ENCODE peak calls at places on chromosomes 7 and 10, in ten cellular contexts. One of them, this sample, is unnamed.

GRCh38 chr7:22375359-22376048 is 18.6 kb upstream of the RAPGEF5 start:
- DNase-seq in HT-29: no peak
- DNase-seq in stimulated activated CD8-positive, alpha-beta memory T cell treated with anti-CD3 and anti-CD28 coated beads, Interleukin-4, amount 100 ng/mL, for 4 hours: no peak
- DNase-seq in NCI-H2081: no peak
- DNase-seq in fibroblast of lung: no peak
- DNase-seq in GM18507: no peak
- DNase-seq in fibroblast of mammary gland: peak
- DNase-seq in ACHN: no peak
- DNase-seq in M059J: no peak
- DNase-seq in left lobe of liver: no peak
- DNase-seq in this sample: no peak

GRCh38 chr10:2619472-2619871 is 447.9 kb upstream of the PFKP start:
- DNase-seq in HT-29: peak
- DNase-seq in stimulated activated CD8-positive, alpha-beta memory T cell treated with anti-CD3 and anti-CD28 coated beads, Interleukin-4, amount 100 ng/mL, for 4 hours: no peak
- DNase-seq in NCI-H2081: peak
- DNase-seq in fibroblast of lung: no peak
- DNase-seq in GM18507: no peak
- DNase-seq in fibroblast of mammary gland: no peak
- DNase-seq in ACHN: peak
- DNase-seq in M059J: peak
- DNase-seq in left lobe of liver: no peak
- DNase-seq in this sample: no peak

GRCh38 chr10:3977761-3978160 is 192.8 kb upstream of the KLF6 start:
- DNase-seq in HT-29: no peak
- DNase-seq in stimulated activated CD8-positive, alpha-beta memory T cell treated with anti-CD3 and anti-CD28 coated beads, Interleukin-4, amount 100 ng/mL, for 4 hours: no peak
- DNase-seq in NCI-H2081: no peak
- DNase-seq in fibroblast of lung: no peak
- DNase-seq in GM18507: no peak
- DNase-seq in fibroblast of mammary gland: no peak
- DNase-seq in ACHN: no peak
- DNase-seq in M059J: no peak
- DNase-seq in left lobe of liver: no peak
- DNase-seq in this sample: no peak

GRCh38 chr10:63069318-63069717 is 63.8 kb upstream of the NRBF2 start:
- DNase-seq in HT-29: no peak
- DNase-seq in stimulated activated CD8-positive, alpha-beta memory T cell treated with anti-CD3 and anti-CD28 coated beads, Interleukin-4, amount 100 ng/mL, for 4 hours: no peak
- DNase-seq in NCI-H2081: no peak
- DNase-seq in fibroblast of lung: no peak
- DNase-seq in GM18507: no peak
- DNase-seq in fibroblast of mammary gland: no peak
- DNase-seq in ACHN: no peak
- DNase-seq in M059J: no peak
- DNase-seq in left lobe of liver: no peak
- DNase-seq in this sample: no peak

GRCh38 chr10:23197416-23197861 is 5.3 kb downstream of the PTF1A start:
- DNase-seq in HT-29: no peak
- DNase-seq in stimulated activated CD8-positive, alpha-beta memory T cell treated with anti-CD3 and anti-CD28 coated beads, Interleukin-4, amount 100 ng/mL, for 4 hours: no peak
- DNase-seq in NCI-H2081: no peak
- DNase-seq in fibroblast of lung: no peak
- DNase-seq in GM18507: no peak
- DNase-seq in fibroblast of mammary gland: no peak
- DNase-seq in ACHN: no peak
- DNase-seq in M059J: no peak
- DNase-seq in left lobe of liver: no peak
- DNase-seq in this sample: no peak

GRCh38 chr7:55838595-55838994 is 24.0 kb downstream of the SEPTIN14 start:
- DNase-seq in HT-29: no peak
- DNase-seq in stimulated activated CD8-positive, alpha-beta memory T cell treated with anti-CD3 and anti-CD28 coated beads, Interleukin-4, amount 100 ng/mL, for 4 hours: no peak
- DNase-seq in NCI-H2081: no peak
- DNase-seq in fibroblast of lung: no peak
- DNase-seq in GM18507: no peak
- DNase-seq in fibroblast of mammary gland: no peak
- DNase-seq in ACHN: no peak
- DNase-seq in M059J: no peak
- DNase-seq in left lobe of liver: no peak
- DNase-seq in this sample: no peak

GRCh38 chr7:129719980-129720732 is 108.6 kb downstream of the NRF1 start:
- DNase-seq in HT-29: no peak
- DNase-seq in stimulated activated CD8-positive, alpha-beta memory T cell treated with anti-CD3 and anti-CD28 coated beads, Interleukin-4, amount 100 ng/mL, for 4 hours: no peak
- DNase-seq in NCI-H2081: peak
- DNase-seq in fibroblast of lung: no peak
- DNase-seq in GM18507: no peak
- DNase-seq in fibroblast of mammary gland: no peak
- DNase-seq in ACHN: no peak
- DNase-seq in M059J: no peak
- DNase-seq in left lobe of liver: peak
- DNase-seq in this sample: no peak

GRCh38 chr10:69422676-69423075 is 6.0 kb upstream of the TACR2 start:
- DNase-seq in HT-29: no peak
- DNase-seq in stimulated activated CD8-positive, alpha-beta memory T cell treated with anti-CD3 and anti-CD28 coated beads, Interleukin-4, amount 100 ng/mL, for 4 hours: no peak
- DNase-seq in NCI-H2081: no peak
- DNase-seq in fibroblast of lung: no peak
- DNase-seq in GM18507: no peak
- DNase-seq in fibroblast of mammary gland: no peak
- DNase-seq in ACHN: no peak
- DNase-seq in M059J: no peak
- DNase-seq in left lobe of liver: no peak
- DNase-seq in this sample: no peak

GRCh38 chr7:81676813-81677212 is 93.0 kb downstream of the HGF start:
- DNase-seq in HT-29: no peak
- DNase-seq in stimulated activated CD8-positive, alpha-beta memory T cell treated with anti-CD3 and anti-CD28 coated beads, Interleukin-4, amount 100 ng/mL, for 4 hours: no peak
- DNase-seq in NCI-H2081: no peak
- DNase-seq in fibroblast of lung: peak
- DNase-seq in GM18507: no peak
- DNase-seq in fibroblast of mammary gland: peak
- DNase-seq in ACHN: peak
- DNase-seq in M059J: peak
- DNase-seq in left lobe of liver: no peak
- DNase-seq in this sample: no peak

GRCh38 chr7:6590645-6591110 is 857 bp downstream of the INTS15 start:
- DNase-seq in HT-29: no peak
- DNase-seq in stimulated activated CD8-positive, alpha-beta memory T cell treated with anti-CD3 and anti-CD28 coated beads, Interleukin-4, amount 100 ng/mL, for 4 hours: no peak
- DNase-seq in NCI-H2081: no peak
- DNase-seq in fibroblast of lung: no peak
- DNase-seq in GM18507: no peak
- DNase-seq in fibroblast of mammary gland: peak
- DNase-seq in ACHN: no peak
- DNase-seq in M059J: peak
- DNase-seq in left lobe of liver: no peak
- DNase-seq in this sample: no peak

GRCh38 chr7:4894482-4894881 is 11.0 kb upstream of the RADIL start:
- DNase-seq in HT-29: no peak
- DNase-seq in stimulated activated CD8-positive, alpha-beta memory T cell treated with anti-CD3 and anti-CD28 coated beads, Interleukin-4, amount 100 ng/mL, for 4 hours: no peak
- DNase-seq in NCI-H2081: no peak
- DNase-seq in fibroblast of lung: no peak
- DNase-seq in GM18507: no peak
- DNase-seq in fibroblast of mammary gland: no peak
- DNase-seq in ACHN: no peak
- DNase-seq in M059J: no peak
- DNase-seq in left lobe of liver: no peak
- DNase-seq in this sample: no peak

GRCh38 chr10:110353244-110354119 is 48.8 kb upstream of the SMNDC1 start:
- DNase-seq in HT-29: no peak
- DNase-seq in stimulated activated CD8-positive, alpha-beta memory T cell treated with anti-CD3 and anti-CD28 coated beads, Interleukin-4, amount 100 ng/mL, for 4 hours: no peak
- DNase-seq in NCI-H2081: no peak
- DNase-seq in fibroblast of lung: peak
- DNase-seq in GM18507: no peak
- DNase-seq in fibroblast of mammary gland: peak
- DNase-seq in ACHN: peak
- DNase-seq in M059J: peak
- DNase-seq in left lobe of liver: no peak
- DNase-seq in this sample: no peak

GRCh38 chr7:100629117-100629711 is 12.1 kb downstream of the TFR2 start:
- DNase-seq in HT-29: peak
- DNase-seq in stimulated activated CD8-positive, alpha-beta memory T cell treated with anti-CD3 and anti-CD28 coated beads, Interleukin-4, amount 100 ng/mL, for 4 hours: no peak
- DNase-seq in NCI-H2081: peak
- DNase-seq in fibroblast of lung: no peak
- DNase-seq in GM18507: no peak
- DNase-seq in fibroblast of mammary gland: peak
- DNase-seq in ACHN: peak
- DNase-seq in M059J: peak
- DNase-seq in left lobe of liver: no peak
- DNase-seq in this sample: no peak

GRCh38 chr7:37916017-37916672 is 472 bp downstream of the SFRP4 start:
- DNase-seq in HT-29: no peak
- DNase-seq in stimulated activated CD8-positive, alpha-beta memory T cell treated with anti-CD3 and anti-CD28 coated beads, Interleukin-4, amount 100 ng/mL, for 4 hours: no peak
- DNase-seq in NCI-H2081: peak
- DNase-seq in fibroblast of lung: peak
- DNase-seq in GM18507: no peak
- DNase-seq in fibroblast of mammary gland: no peak
- DNase-seq in ACHN: no peak
- DNase-seq in M059J: peak
- DNase-seq in left lobe of liver: no peak
- DNase-seq in this sample: no peak

GRCh38 chr10:110802551-110803238 is 69.0 kb upstream of the PDCD4 start:
- DNase-seq in HT-29: peak
- DNase-seq in stimulated activated CD8-positive, alpha-beta memory T cell treated with anti-CD3 and anti-CD28 coated beads, Interleukin-4, amount 100 ng/mL, for 4 hours: no peak
- DNase-seq in NCI-H2081: peak
- DNase-seq in fibroblast of lung: peak
- DNase-seq in GM18507: peak
- DNase-seq in fibroblast of mammary gland: peak
- DNase-seq in ACHN: peak
- DNase-seq in M059J: peak
- DNase-seq in left lobe of liver: peak
- DNase-seq in this sample: peak

GRCh38 chr10:51881213-51881612 is 181.8 kb upstream of the CSTF2T start:
- DNase-seq in HT-29: no peak
- DNase-seq in stimulated activated CD8-positive, alpha-beta memory T cell treated with anti-CD3 and anti-CD28 coated beads, Interleukin-4, amount 100 ng/mL, for 4 hours: no peak
- DNase-seq in NCI-H2081: no peak
- DNase-seq in fibroblast of lung: no peak
- DNase-seq in GM18507: no peak
- DNase-seq in fibroblast of mammary gland: no peak
- DNase-seq in ACHN: no peak
- DNase-seq in M059J: no peak
- DNase-seq in left lobe of liver: no peak
- DNase-seq in this sample: no peak

GRCh38 chr7:151876899-151877777 is at the start of gene PRKAG2:
- DNase-seq in HT-29: peak
- DNase-seq in stimulated activated CD8-positive, alpha-beta memory T cell treated with anti-CD3 and anti-CD28 coated beads, Interleukin-4, amount 100 ng/mL, for 4 hours: peak
- DNase-seq in NCI-H2081: peak
- DNase-seq in fibroblast of lung: peak
- DNase-seq in GM18507: peak
- DNase-seq in fibroblast of mammary gland: peak
- DNase-seq in ACHN: peak
- DNase-seq in M059J: peak
- DNase-seq in left lobe of liver: peak
- DNase-seq in this sample: peak

GRCh38 chr7:64877714-64878610 is 25.1 kb upstream of the ZNF273 start:
- DNase-seq in HT-29: no peak
- DNase-seq in stimulated activated CD8-positive, alpha-beta memory T cell treated with anti-CD3 and anti-CD28 coated beads, Interleukin-4, amount 100 ng/mL, for 4 hours: no peak
- DNase-seq in NCI-H2081: no peak
- DNase-seq in fibroblast of lung: no peak
- DNase-seq in GM18507: no peak
- DNase-seq in fibroblast of mammary gland: no peak
- DNase-seq in ACHN: no peak
- DNase-seq in M059J: no peak
- DNase-seq in left lobe of liver: no peak
- DNase-seq in this sample: no peak

GRCh38 chr7:106418094-106418493 is 133.3 kb upstream of the NAMPT start:
- DNase-seq in HT-29: peak
- DNase-seq in stimulated activated CD8-positive, alpha-beta memory T cell treated with anti-CD3 and anti-CD28 coated beads, Interleukin-4, amount 100 ng/mL, for 4 hours: no peak
- DNase-seq in NCI-H2081: no peak
- DNase-seq in fibroblast of lung: no peak
- DNase-seq in GM18507: no peak
- DNase-seq in fibroblast of mammary gland: peak
- DNase-seq in ACHN: no peak
- DNase-seq in M059J: no peak
- DNase-seq in left lobe of liver: no peak
- DNase-seq in this sample: no peak

GRCh38 chr10:31157125-31157983 is 125.7 kb upstream of the ZNF438 start:
- DNase-seq in HT-29: no peak
- DNase-seq in stimulated activated CD8-positive, alpha-beta memory T cell treated with anti-CD3 and anti-CD28 coated beads, Interleukin-4, amount 100 ng/mL, for 4 hours: no peak
- DNase-seq in NCI-H2081: peak
- DNase-seq in fibroblast of lung: peak
- DNase-seq in GM18507: no peak
- DNase-seq in fibroblast of mammary gland: peak
- DNase-seq in ACHN: no peak
- DNase-seq in M059J: peak
- DNase-seq in left lobe of liver: no peak
- DNase-seq in this sample: no peak

GRCh38 chr10:46268076-46268881 is 18.5 kb upstream of the ANTXRL start:
- DNase-seq in HT-29: no peak
- DNase-seq in stimulated activated CD8-positive, alpha-beta memory T cell treated with anti-CD3 and anti-CD28 coated beads, Interleukin-4, amount 100 ng/mL, for 4 hours: peak
- DNase-seq in NCI-H2081: no peak
- DNase-seq in fibroblast of lung: no peak
- DNase-seq in GM18507: peak
- DNase-seq in fibroblast of mammary gland: no peak
- DNase-seq in ACHN: no peak
- DNase-seq in M059J: no peak
- DNase-seq in left lobe of liver: no peak
- DNase-seq in this sample: no peak

GRCh38 chr10:89815049-89815853 is 113.9 kb downstream of the KIF20B start:
- DNase-seq in HT-29: no peak
- DNase-seq in stimulated activated CD8-positive, alpha-beta memory T cell treated with anti-CD3 and anti-CD28 coated beads, Interleukin-4, amount 100 ng/mL, for 4 hours: no peak
- DNase-seq in NCI-H2081: no peak
- DNase-seq in fibroblast of lung: no peak
- DNase-seq in GM18507: no peak
- DNase-seq in fibroblast of mammary gland: no peak
- DNase-seq in ACHN: no peak
- DNase-seq in M059J: no peak
- DNase-seq in left lobe of liver: no peak
- DNase-seq in this sample: no peak

GRCh38 chr7:84264341-84264740 is 69.8 kb upstream of the SEMA3A start:
- DNase-seq in HT-29: no peak
- DNase-seq in stimulated activated CD8-positive, alpha-beta memory T cell treated with anti-CD3 and anti-CD28 coated beads, Interleukin-4, amount 100 ng/mL, for 4 hours: no peak
- DNase-seq in NCI-H2081: no peak
- DNase-seq in fibroblast of lung: peak
- DNase-seq in GM18507: no peak
- DNase-seq in fibroblast of mammary gland: peak
- DNase-seq in ACHN: no peak
- DNase-seq in M059J: peak
- DNase-seq in left lobe of liver: no peak
- DNase-seq in this sample: no peak

This sample was measured in GM19239.